ENCODE peak calls at places on chromosomes 13 and 19, in eight cellular contexts. C, M, S, V, E, R, D and H are unnamed samples. For H3K27me3, the result is how much of the 10 kb centered on the place peaks cover.

GRCh38 chr13:27194895-27195764 is 23.5 kb upstream of the USP12 start:
- DNase-seq in R (no peak), M (no peak), E (no peak), C (no peak), S (no peak), D (no peak), V (peak), H (no peak)

GRCh38 chr13:79626924-79627323 is 146.0 kb downstream of the NDFIP2 start:
- DNase-seq in R (no peak), C (no peak), D (no peak), S (no peak), V (peak), M (no peak), E (no peak), H (no peak)

GRCh38 chr13:105196052-105196451 is 1339.4 kb downstream of the EFNB2 start:
- DNase-seq in E (no peak), V (peak), S (no peak), R (no peak), M (no peak), D (no peak), C (no peak), H (no peak)

GRCh38 chr13:36919206-36919832 is 719 bp downstream of the SMAD9 start:
- DNase-seq in R (peak), C (peak), V (peak), E (peak), S (peak), D (no peak), M (peak), H (peak)

GRCh38 chr13:19782049-19782726 is 557 bp downstream of the PSPC1 start:
- DNase-seq in E (peak), M (peak), V (peak), S (peak), C (peak), D (no peak), R (peak), H (peak)

GRCh38 chr13:62302341-62302740 is 886.7 kb upstream of the PCDH20 start:
- DNase-seq in M (no peak), R (no peak), V (no peak), D (no peak), S (no peak), E (no peak), C (no peak), H (no peak)

GRCh38 chr19:50398675-50399367 is 14.7 kb downstream of the POLD1 start:
- DNase-seq in C (no peak), V (no peak), D (no peak), S (no peak), R (no peak), M (no peak), E (no peak), H (no peak)

GRCh38 chr13:71017607-71018006 is 849.4 kb downstream of the DACH1 start:
- DNase-seq in R (no peak), D (no peak), V (no peak), S (no peak), E (no peak), M (no peak), C (no peak), H (no peak)

GRCh38 chr19:43699506-43700367 is 16.1 kb upstream of the IRGC start:
- DNase-seq in D (peak), C (no peak), E (peak), V (peak), S (peak), R (peak), M (peak), H (peak)

GRCh38 chr19:6272411-6272791 is 7.4 kb downstream of the MLLT1 start:
- DNase-seq in R (no peak), C (no peak), E (no peak), V (no peak), M (peak), S (no peak), D (no peak), H (peak)

GRCh38 chr13:100254002-100254401 is 165.1 kb downstream of the PCCA start:
- DNase-seq in D (no peak), V (no peak), M (no peak), R (no peak), C (no peak), E (no peak), S (no peak), H (no peak)

GRCh38 chr13:34420975-34421719 is 520.9 kb upstream of the NBEA start:
- DNase-seq in V (no peak), D (no peak), S (no peak), E (no peak), C (no peak), R (no peak), M (no peak), H (no peak)

GRCh38 chr19:32497386-32497785 is 83.6 kb upstream of the PDCD5 start:
- DNase-seq in S (no peak), E (no peak), M (no peak), D (no peak), C (no peak), V (no peak), R (no peak), H (no peak)

GRCh38 chr19:27759896-27760295 is 1453.1 kb downstream of the UQCRFS1 start:
- DNase-seq in V (no peak), E (peak), C (no peak), M (no peak), R (no peak), S (no peak), D (no peak), H (no peak)

DNA sequence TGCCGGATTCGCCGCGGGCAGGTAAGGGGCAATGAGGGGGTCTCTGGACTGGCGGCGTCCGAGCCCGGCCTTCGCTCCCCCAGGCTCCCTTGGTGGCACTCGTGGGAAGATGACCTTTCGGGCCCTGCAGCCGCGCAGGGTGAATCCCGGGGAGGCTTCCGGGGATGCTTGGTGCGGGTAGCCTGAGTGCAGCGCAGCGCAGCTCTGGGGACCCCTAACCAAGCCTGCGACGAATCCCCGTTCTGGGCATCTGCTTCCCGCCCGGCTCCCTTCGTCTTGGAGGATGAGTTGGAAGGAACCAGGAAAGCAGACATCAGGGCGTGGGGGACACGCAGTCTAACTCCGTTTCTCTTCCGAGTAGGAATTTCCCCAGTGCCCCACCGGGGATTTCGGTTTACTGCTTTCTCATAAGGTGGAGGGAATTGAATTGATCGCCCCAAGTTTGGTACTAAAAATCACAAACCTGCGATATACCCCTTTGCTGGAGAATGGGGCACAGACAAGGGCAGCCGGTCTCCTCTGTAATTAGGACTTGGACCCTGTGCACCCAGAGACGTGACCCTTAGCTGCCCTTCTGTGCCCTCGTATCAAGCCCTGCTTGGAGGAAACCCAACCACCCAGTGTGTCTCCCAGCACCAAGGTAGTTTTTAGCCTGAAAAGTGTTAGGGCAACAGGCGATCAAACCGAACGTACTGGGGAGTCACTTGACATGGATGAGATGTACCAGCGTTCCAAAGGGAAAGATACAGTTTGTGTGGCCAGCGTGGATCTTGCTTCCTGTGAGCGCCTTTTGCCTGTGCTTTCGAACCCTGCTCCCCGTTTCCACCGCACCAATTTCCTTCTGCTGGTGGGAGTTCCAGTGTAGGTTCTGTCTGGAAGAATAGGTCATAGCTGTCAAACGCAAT is 1.0 kb downstream of the GPC5 start:
- DNase-seq in M (no peak), E (no peak), D (peak), R (no peak), V (no peak), S (no peak), C (no peak), H (peak)
- H3K4me3 ChIP-seq in M (peak), E (peak), D (peak), R (peak), V (no peak), S (peak), C (peak), H (peak)

DNA sequence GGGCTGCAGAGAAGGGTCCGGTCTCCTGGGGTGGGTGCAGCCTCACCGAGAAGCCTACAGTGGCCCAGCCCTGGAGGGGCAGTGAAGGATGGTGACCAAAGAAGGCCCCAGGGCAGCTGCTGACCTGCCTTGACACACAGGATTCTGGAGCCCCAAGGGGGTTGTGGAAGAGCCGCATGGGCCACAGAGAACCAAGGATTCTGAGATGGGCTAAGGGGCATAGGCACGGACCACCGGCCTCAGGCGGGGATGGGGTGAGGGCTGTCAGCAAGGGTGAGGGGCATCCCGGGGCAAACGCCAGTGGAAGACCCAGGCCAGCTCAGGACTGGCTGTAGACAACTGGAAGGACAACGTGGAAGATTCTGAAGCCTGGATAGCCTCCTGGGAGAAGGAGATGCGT is 151.6 kb downstream of the TEX29 start:
- DNase-seq in V (no peak), M (no peak), E (no peak), D (no peak), R (no peak), S (no peak), C (no peak), H (no peak)
- H3K27me3 ChIP-seq in V (under half), M (half or more), E (under half), D (under half), R (half or more), S (under half), C (under half), H (under half)

GRCh38 chr13:29855784-29856183 is 5.4 kb upstream of the UBL3 start:
- DNase-seq in R (no peak), D (no peak), V (no peak), C (no peak), S (no peak), E (no peak), M (no peak), H (no peak)

GRCh38 chr13:29855009-29855408 is 4.6 kb upstream of the UBL3 start:
- DNase-seq in V (no peak), C (no peak), D (no peak), E (no peak), M (no peak), R (no peak), S (no peak), H (no peak)

GRCh38 chr13:29850213-29850898 is at the start of gene UBL3:
- DNase-seq in R (peak), C (peak), M (peak), S (peak), E (peak), D (peak), V (peak), H (peak)

GRCh38 chr13:29852464-29853054 is 2.1 kb upstream of the UBL3 start:
- DNase-seq in R (no peak), S (no peak), M (no peak), V (peak), C (no peak), D (no peak), E (no peak), H (no peak)

DNA sequence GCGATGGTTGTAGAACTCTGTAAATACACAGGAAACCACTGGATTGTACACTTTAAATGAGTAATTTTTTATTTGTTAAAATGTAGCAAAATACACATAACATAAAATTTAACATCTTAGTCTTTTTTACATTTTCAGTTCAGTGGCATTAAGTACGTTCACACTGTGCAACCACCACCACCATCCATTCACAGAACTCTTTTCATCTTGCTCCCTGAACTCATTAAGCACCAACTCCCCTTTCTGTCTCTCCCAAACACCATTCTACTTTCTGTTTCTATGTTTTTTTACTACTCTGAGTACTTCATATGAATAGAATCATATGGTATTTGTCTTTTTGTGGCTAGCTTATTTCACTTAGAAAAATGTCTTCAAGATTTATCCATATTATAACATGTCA is 2.7 kb upstream of the UBL3 start:
- DNase-seq in V (no peak), M (no peak), R (no peak), C (no peak), D (no peak), E (no peak), S (no peak), H (no peak)
- H3K4me3 ChIP-seq in V (no peak), M (no peak), R (no peak), C (no peak), D (no peak), E (no peak), S (no peak), H (no peak)

DNA sequence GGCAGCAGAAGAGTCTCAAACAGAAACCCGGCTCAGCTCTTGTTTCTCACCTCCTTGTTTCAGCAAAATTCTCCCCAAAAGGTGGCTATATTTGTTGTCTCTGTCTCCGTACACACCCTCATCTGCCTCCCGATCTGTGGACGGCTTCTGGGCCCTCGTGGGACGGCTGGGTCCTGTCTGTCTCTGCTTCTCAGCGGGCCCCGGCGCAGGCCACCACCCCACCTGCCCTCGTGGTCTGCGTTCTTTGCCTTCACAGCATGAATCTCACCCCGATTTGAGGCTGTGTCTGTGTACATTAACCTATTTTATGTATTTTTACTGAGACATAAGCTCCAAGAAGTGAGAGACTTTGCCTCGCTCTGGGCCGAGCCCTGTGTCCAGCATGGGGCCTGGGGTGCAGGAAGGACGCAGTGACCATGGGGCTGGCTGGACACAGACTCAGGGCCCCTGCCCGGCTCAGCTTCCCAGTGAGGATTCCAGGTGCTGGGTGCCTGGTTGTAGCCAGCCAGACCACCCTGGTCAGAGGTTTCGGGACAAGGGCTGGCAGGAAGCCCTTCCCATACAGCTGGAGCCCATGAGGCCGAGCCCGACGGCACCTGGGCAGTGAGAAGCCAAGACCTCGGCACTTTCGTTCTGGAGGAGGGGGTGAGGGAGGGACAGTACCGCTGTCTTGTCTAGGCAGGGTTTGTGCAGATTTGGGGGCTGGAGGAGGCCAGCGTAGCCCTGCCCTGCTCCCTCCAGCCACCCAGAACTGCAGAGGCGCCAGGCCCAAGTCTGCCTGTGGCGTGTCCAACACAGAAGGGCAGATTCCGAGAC is 78.5 kb upstream of the MCF2L start:
- DNase-seq in D (no peak), R (no peak), S (no peak), E (no peak), V (no peak), C (no peak), M (no peak), H (peak)
- H3K27me3 ChIP-seq in D (under half), R (under half), S (under half), E (under half), V (under half), C (under half), M (under half), H (under half)

GRCh38 chr13:99176309-99177276 is 24.1 kb upstream of the UBAC2 start:
- DNase-seq in R (peak), D (peak), M (peak), C (no peak), E (peak), S (peak), V (peak), H (peak)
- H3K4me3 ChIP-seq in R (peak), D (peak), M (no peak), C (no peak), E (no peak), S (no peak), V (no peak), H (no peak)

DNA sequence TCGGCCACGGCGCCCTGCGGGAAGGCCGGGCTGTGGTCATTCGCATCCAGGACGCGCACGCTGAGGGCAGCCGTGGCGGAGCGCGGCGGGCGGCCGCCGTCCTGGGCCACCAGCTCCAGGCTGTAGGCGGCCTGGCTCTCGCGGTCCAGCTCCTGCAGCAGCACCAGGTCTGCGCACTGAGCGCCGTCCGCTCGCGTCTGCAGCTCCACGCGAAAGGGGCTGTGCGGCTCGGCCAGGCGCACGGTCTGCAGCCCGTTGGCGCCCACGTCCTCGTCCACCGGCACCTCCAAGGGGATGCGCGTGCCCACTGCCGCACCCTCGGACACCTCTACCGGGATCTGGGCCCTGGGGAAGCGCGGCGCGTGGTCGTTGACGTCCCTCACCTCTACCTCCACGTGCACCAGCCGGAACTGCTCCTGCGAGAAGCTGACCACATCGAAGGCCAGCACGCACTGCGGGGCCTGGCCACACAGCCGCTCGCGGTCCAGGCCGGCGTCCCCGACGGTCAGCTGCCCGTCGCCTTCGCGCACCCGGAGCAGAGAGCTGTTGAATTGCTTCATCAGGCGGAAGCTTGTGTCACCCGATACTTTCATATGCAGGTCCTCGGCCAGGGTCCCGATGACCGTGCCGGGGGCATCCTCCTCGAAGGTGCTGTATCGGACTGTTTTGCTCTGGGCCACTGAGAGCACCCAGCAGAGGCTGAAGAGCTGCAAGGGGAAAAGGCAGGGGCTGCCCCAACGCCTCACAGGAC is 583 bp downstream of the PCDH8 start:
- DNase-seq in D (no peak), C (no peak), M (no peak), R (no peak), V (no peak), S (no peak), E (no peak), H (peak)
- H3K27me3 ChIP-seq in D (under half), C (under half), M (half or more), R (half or more), V (under half), S (half or more), E (half or more), H (half or more)